ENCODE peak calls at places on chromosomes 7 and 10, in six cellular contexts. E, A, S, V, U and J are unnamed samples.

GRCh38 chr7:74256446-74257408 is 2.5 kb upstream of the RFC2 start:
- DNase-seq in E (peak), A (peak), S (peak), V (peak), U (no peak), J (no peak)

GRCh38 chr10:123637326-123637880 is 28.8 kb upstream of the GPR26 start:
- DNase-seq in E (peak), A (no peak), S (peak), V (no peak), U (no peak), J (no peak)

GRCh38 chr7:46755120-46756034 is 826.5 kb downstream of the TNS3 start:
- DNase-seq in E (no peak), A (no peak), S (no peak), V (no peak), U (no peak), J (no peak)

GRCh38 chr7:73707045-73707631 is 12.3 kb downstream of the STX1A start:
- DNase-seq in E (no peak), A (peak), S (no peak), V (peak), U (no peak), J (no peak)

GRCh38 chr7:8436965-8437364 is 3.6 kb downstream of the NXPH1 start:
- DNase-seq in E (no peak), A (peak), S (no peak), V (no peak), U (peak), J (peak)

GRCh38 chr10:85864173-85864549 is 502.4 kb downstream of the GRID1 start:
- DNase-seq in E (no peak), A (no peak), S (no peak), V (no peak), U (no peak), J (no peak)

GRCh38 chr10:33402748-33403147 is 68.3 kb upstream of the NRP1 start:
- DNase-seq in E (no peak), A (no peak), S (no peak), V (no peak), U (no peak), J (no peak)

GRCh38 chr10:34994565-34995142 is 95.5 kb downstream of the CUL2 start:
- DNase-seq in E (peak), A (peak), S (peak), V (peak), U (peak), J (peak)

GRCh38 chr7:66140924-66141323 is 26.3 kb downstream of the CRCP start:
- DNase-seq in E (peak), A (peak), S (peak), V (peak), U (peak), J (peak)

GRCh38 chr7:102248456-102249395 is 37.9 kb upstream of the SH2B2 start:
- DNase-seq in E (no peak), A (no peak), S (no peak), V (no peak), U (no peak), J (no peak)

GRCh38 chr7:152097330-152097729 is 71.9 kb downstream of the GALNT11 start:
- DNase-seq in E (no peak), A (no peak), S (no peak), V (no peak), U (no peak), J (no peak)

GRCh38 chr10:5557799-5558771 is 33.3 kb downstream of the CALML3 start:
- DNase-seq in E (no peak), A (no peak), S (no peak), V (no peak), U (no peak), J (no peak)

GRCh38 chr7:157211710-157212109 is 73.0 kb downstream of the UBE3C start:
- DNase-seq in E (peak), A (peak), S (peak), V (peak), U (no peak), J (no peak)

GRCh38 chr10:132195366-132196075 is 8.8 kb downstream of the DPYSL4 start:
- DNase-seq in E (no peak), A (no peak), S (no peak), V (no peak), U (no peak), J (no peak)

GRCh38 chr10:16445770-16446469 is 9.1 kb downstream of the PTER start:
- DNase-seq in E (no peak), A (no peak), S (no peak), V (no peak), U (no peak), J (no peak)

GRCh38 chr10:14800397-14800796 is 25.7 kb upstream of the FAM107B start:
- DNase-seq in E (no peak), A (no peak), S (no peak), V (no peak), U (no peak), J (no peak)

GRCh38 chr7:100874577-100875355 is at the start of gene SRRT:
- DNase-seq in E (peak), A (peak), S (peak), V (peak), U (peak), J (peak)

GRCh38 chr7:29639386-29639785 is 75.8 kb downstream of the PRR15 start:
- DNase-seq in E (no peak), A (no peak), S (no peak), V (no peak), U (no peak), J (no peak)

GRCh38 chr7:49014870-49015269 is 90.5 kb downstream of the CDC14C start:
- DNase-seq in E (no peak), A (no peak), S (no peak), V (no peak), U (no peak), J (no peak)

GRCh38 chr10:101282937-101283336 is 53.7 kb upstream of the LBX1 start:
- DNase-seq in E (no peak), A (no peak), S (no peak), V (no peak), U (no peak), J (no peak)

GRCh38 chr10:46234026-46234425 is 52.8 kb upstream of the ANTXRL start:
- DNase-seq in E (no peak), A (no peak), S (no peak), V (no peak), U (no peak), J (peak)

GRCh38 chr10:107930037-107930436 is 765.5 kb upstream of the SORCS1 start:
- DNase-seq in E (no peak), A (no peak), S (no peak), V (no peak), U (no peak), J (no peak)

GRCh38 chr10:124883510-124884321 is 58.2 kb upstream of the ZRANB1 start:
- DNase-seq in E (no peak), A (no peak), S (no peak), V (no peak), U (no peak), J (no peak)

GRCh38 chr10:42867571-42867970 is 85.0 kb downstream of the BMS1 start:
- DNase-seq in E (no peak), A (no peak), S (no peak), V (no peak), U (no peak), J (no peak)

GRCh38 chr7:35596061-35596460 is 98.9 kb downstream of the HERPUD2 start:
- DNase-seq in E (peak), A (no peak), S (no peak), V (peak), U (no peak), J (no peak)

GRCh38 chr10:93468532-93469213 is 13.5 kb downstream of the MYOF start:
- DNase-seq in E (peak), A (peak), S (peak), V (peak), U (no peak), J (no peak)

GRCh38 chr10:17228081-17229015 is at the start of gene VIM:
- DNase-seq in E (peak), A (peak), S (peak), V (peak), U (peak), J (peak)

GRCh38 chr10:62763155-62763554 is 41.4 kb upstream of the ADO start:
- DNase-seq in E (no peak), A (no peak), S (no peak), V (no peak), U (no peak), J (no peak)

GRCh38 chr10:71252195-71252594 is 39.8 kb downstream of the UNC5B start:
- DNase-seq in E (no peak), A (no peak), S (no peak), V (no peak), U (no peak), J (no peak)

GRCh38 chr10:125262920-125263319 is 102.6 kb upstream of the CTBP2 start:
- DNase-seq in E (no peak), A (no peak), S (no peak), V (no peak), U (no peak), J (no peak)

GRCh38 chr10:5504146-5505072 is 5.0 kb upstream of the CALML5 start:
- DNase-seq in E (no peak), A (no peak), S (no peak), V (no peak), U (no peak), J (no peak)

GRCh38 chr7:27953361-27953760 is 213.4 kb downstream of the TAX1BP1 start:
- DNase-seq in E (no peak), A (no peak), S (no peak), V (no peak), U (no peak), J (no peak)

GRCh38 chr7:36132025-36132424 is 21.0 kb upstream of the EEPD1 start:
- DNase-seq in E (no peak), A (no peak), S (no peak), V (no peak), U (no peak), J (no peak)

GRCh38 chr10:8055420-8056349 is 1.2 kb downstream of the GATA3 start:
- DNase-seq in E (no peak), A (peak), S (no peak), V (no peak), U (no peak), J (no peak)

GRCh38 chr7:76225379-76225778 is 23.7 kb downstream of the SRRM3 start:
- DNase-seq in E (peak), A (peak), S (no peak), V (no peak), U (peak), J (no peak)

GRCh38 chr10:60974463-60975149 is 30.6 kb upstream of the RHOBTB1 start:
- DNase-seq in E (no peak), A (no peak), S (no peak), V (no peak), U (no peak), J (no peak)

DNA sequence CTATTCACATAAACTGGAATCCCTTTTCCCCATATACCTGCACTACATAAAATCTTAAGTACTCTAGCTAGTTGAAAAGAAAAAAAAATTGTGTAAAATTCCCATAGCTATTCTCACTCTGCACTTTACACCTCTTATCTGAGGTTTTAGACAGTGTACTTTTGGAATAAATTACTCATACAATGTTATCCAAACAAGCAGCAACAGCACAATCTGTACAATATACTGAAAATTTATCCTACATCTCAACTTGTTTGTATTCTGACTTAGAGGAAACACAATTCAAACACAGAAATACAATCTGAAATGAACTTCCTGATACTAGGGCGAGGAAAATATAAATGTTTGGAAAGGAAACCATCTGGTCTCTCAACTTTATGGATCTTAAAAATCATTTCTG is 381.8 kb downstream of the THSD7A start:
- DNase-seq in E (no peak), A (no peak), S (no peak), V (no peak), U (no peak), J (no peak)
- TF ChIP-seq CTCF in E (no peak), A (no peak), S (no peak), V (no peak), U (no peak), J (no peak)

DNA sequence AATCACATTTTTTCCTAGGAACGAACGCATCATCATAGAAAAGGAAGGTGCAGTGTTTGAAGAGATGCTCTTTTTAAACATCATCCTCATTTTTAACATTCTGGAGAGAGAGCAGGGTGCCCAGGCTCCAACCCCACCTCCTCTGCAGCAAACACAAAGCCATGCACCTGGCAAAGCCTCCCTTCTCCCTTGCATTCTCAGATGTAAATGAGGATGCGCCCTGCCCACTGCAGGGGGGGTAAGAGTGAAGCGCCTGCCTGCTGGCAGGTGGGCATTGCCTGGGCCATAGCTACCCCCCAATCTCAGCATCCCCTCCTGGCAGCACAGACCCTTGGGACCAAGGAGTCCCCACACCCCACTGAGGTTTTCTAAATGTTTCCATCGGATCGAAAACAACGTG is 92.4 kb downstream of the PTPRN2 start:
- DNase-seq in E (no peak), A (no peak), S (no peak), V (no peak), U (no peak), J (no peak)
- TF ChIP-seq CTCF in E (no peak), A (no peak), S (no peak), V (peak), U (no peak), J (no peak)

GRCh38 chr10:121891103-121891502 is 36.7 kb downstream of the ATE1 start:
- DNase-seq in E (no peak), A (no peak), S (no peak), V (no peak), U (no peak), J (no peak)

GRCh38 chr10:121886181-121886580 is 41.6 kb downstream of the ATE1 start:
- DNase-seq in E (no peak), A (no peak), S (no peak), V (no peak), U (no peak), J (no peak)

GRCh38 chr10:121889212-121889611 is 38.6 kb downstream of the ATE1 start:
- DNase-seq in E (no peak), A (no peak), S (no peak), V (no peak), U (no peak), J (no peak)

DNA sequence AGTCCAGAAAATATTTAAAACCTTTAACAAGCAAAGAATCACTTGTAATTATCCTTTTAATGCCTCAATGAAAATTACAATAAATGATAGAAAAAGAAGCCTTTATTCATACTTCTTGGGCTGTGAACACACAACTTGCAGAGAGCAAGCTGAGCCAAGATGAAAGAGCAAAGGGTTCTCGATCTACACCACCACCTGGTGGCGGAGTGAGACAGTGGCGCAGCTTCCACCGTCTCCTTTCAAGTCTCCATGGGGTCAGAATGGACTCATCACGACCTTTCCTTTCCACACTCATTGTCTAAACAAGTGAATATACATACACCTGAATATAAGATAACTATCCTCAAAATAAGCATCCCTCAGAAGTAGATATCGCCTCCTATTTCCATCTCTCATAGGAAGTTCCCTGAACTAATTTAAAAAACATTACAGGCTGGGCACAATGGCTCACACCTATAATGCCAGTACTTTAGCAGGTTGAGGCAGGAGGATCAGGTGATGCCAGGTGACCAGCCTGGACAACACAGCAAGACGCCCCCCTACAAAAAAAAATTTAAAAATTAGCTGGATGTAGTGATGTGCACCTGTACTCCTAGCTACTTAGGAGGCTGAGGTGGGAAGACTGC is 40.7 kb downstream of the ATE1 start:
- DNase-seq in E (peak), A (peak), S (peak), V (peak), U (peak), J (peak)
- TF ChIP-seq CTCF in E (peak), A (peak), S (peak), V (peak), U (peak), J (peak)

DNA sequence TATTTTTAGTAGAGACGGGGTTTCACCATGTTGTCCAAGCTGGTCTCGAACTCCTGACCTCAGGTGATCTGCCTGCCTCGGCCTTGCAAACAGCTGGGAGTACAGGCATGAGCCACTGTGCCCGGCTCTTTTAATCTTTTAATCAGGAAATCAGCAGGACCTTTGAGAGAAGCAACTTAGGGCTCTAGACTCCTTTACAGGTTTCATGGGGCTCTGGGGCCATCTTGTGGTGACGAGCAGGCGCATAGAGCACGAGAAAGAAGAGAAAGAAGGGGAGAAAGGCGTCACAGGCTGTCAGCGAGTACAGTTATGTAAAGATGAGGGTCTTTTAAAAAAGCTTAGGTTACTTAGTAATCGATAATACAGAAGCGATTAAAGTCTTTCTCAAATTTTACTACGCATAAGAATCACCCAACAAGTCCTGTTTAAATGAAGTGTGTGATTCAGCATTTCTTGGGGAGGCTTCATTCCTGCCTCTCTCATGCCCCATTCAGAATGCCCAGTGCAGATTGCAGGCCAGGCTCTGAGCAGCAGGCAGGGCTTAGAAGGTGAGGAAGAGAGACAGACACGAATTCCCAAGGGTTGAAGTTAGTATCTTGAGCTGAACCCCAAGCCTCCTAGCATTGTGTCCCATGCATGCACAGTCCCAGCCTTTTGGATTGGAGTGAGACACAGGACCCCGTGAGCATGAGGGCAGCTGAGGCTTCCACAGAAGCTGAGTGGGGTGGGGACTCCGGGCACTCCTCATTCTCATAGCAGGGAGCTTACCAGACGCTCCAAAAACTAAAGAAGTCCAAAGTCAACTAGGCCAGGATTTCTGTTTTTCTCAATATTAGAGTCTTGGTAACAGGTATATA is 23.6 kb upstream of the PFKP start:
- DNase-seq in E (peak), A (peak), S (peak), V (peak), U (peak), J (peak)
- TF ChIP-seq CTCF in E (peak), A (peak), S (peak), V (peak), U (peak), J (peak)